ENCODE peak calls at places on chromosomes 3 and 15, in six cellular contexts. J is hepatocyte, O is heart right ventricle, R is pancreas, N is aorta, U is right cardiac atrium. D is an unnamed sample. For H3K4me1, the result is how much of the 10 kb centered on the place peaks cover.

GRCh38 chr3:166829896-166830295 is 550.2 kb downstream of the ZBBX start:
- DNase-seq in R (no peak), N (no peak), O (no peak), U (no peak), J (peak), D (no peak)

GRCh38 chr3:116413319-116413718 is 32.0 kb downstream of the LSAMP start:
- DNase-seq in J (no peak), N (no peak), R (no peak), U (no peak), O (no peak), D (no peak)

GRCh38 chr15:66865622-66866611 is 163.9 kb downstream of the SMAD6 start:
- DNase-seq in N (peak), R (no peak), O (no peak), J (no peak), U (no peak), D (no peak)

GRCh38 chr3:189664311-189664710 is 33.1 kb downstream of the TP63 start:
- DNase-seq in O (no peak), R (no peak), J (peak), U (peak), N (no peak), D (no peak)

GRCh38 chr15:40275954-40276353 is 6.9 kb downstream of the ANKRD63 start:
- DNase-seq in N (no peak), J (no peak), U (peak), R (no peak), O (no peak), D (no peak)

GRCh38 chr3:127612966-127613365 is 14.8 kb downstream of the MCM2 start:
- DNase-seq in N (no peak), O (no peak), R (no peak), J (no peak), U (no peak), D (no peak)

GRCh38 chr3:194503101-194503531 is 16.3 kb upstream of the ATP13A3 start:
- DNase-seq in R (no peak), U (no peak), J (no peak), O (no peak), N (no peak), D (no peak)

GRCh38 chr3:21781371-21781770 is 30.4 kb upstream of the ZNF385D start:
- DNase-seq in N (no peak), O (no peak), J (no peak), R (no peak), U (no peak), D (no peak)

GRCh38 chr3:4398120-4398740 is 68.8 kb downstream of the SUMF1 start:
- DNase-seq in U (no peak), N (no peak), R (no peak), J (no peak), O (no peak), D (no peak)

GRCh38 chr3:58540176-58540863 is 3.3 kb upstream of the ACOX2 start:
- DNase-seq in J (no peak), R (no peak), U (no peak), N (no peak), O (no peak), D (no peak)

GRCh38 chr3:110738531-110738930 is 333.1 kb upstream of the NECTIN3 start:
- DNase-seq in N (no peak), J (no peak), O (no peak), R (no peak), U (no peak), D (no peak)

GRCh38 chr3:190737451-190737850 is 125.0 kb downstream of the GMNC start:
- DNase-seq in R (no peak), N (no peak), J (no peak), U (no peak), O (no peak), D (no peak)

GRCh38 chr3:195256639-195257453 is 14.1 kb downstream of the XXYLT1 start:
- DNase-seq in N (no peak), R (no peak), U (peak), J (no peak), O (no peak), D (peak)

GRCh38 chr3:162292409-162292808 is 795.8 kb downstream of the OTOL1 start:
- DNase-seq in N (no peak), U (no peak), J (no peak), R (no peak), O (no peak), D (no peak)

GRCh38 chr3:156674911-156675743 is 737 bp downstream of the TIPARP start:
- DNase-seq in O (peak), N (peak), J (peak), R (peak), U (peak), D (peak)

GRCh38 chr3:38601971-38602550 is 47.4 kb downstream of the SCN5A start:
- DNase-seq in J (no peak), U (no peak), R (no peak), O (no peak), N (no peak), D (peak)

GRCh38 chr15:94670436-94671034 is 439.2 kb downstream of the MCTP2 start:
- DNase-seq in J (peak), U (no peak), O (no peak), N (no peak), R (no peak), D (no peak)

GRCh38 chr3:178352300-178353021 is 183.8 kb upstream of the KCNMB2 start:
- DNase-seq in O (no peak), N (no peak), R (no peak), U (no peak), J (peak), D (no peak)

GRCh38 chr3:16838561-16838960 is 46.2 kb upstream of the PLCL2 start:
- DNase-seq in J (no peak), R (no peak), O (peak), N (no peak), U (peak), D (no peak)

GRCh38 chr15:101250931-101251829 is 668 bp downstream of the CHSY1 start:
- DNase-seq in N (no peak), R (peak), U (peak), O (peak), J (peak), D (peak)

GRCh38 chr3:138600341-138600740 is 6.3 kb upstream of the CEP70 start:
- DNase-seq in J (no peak), U (no peak), R (no peak), N (peak), O (no peak), D (no peak)

GRCh38 chr3:161273589-161274218 is 52.6 kb downstream of the NMD3 start:
- DNase-seq in N (no peak), J (peak), R (no peak), U (no peak), O (no peak), D (no peak)

DNA sequence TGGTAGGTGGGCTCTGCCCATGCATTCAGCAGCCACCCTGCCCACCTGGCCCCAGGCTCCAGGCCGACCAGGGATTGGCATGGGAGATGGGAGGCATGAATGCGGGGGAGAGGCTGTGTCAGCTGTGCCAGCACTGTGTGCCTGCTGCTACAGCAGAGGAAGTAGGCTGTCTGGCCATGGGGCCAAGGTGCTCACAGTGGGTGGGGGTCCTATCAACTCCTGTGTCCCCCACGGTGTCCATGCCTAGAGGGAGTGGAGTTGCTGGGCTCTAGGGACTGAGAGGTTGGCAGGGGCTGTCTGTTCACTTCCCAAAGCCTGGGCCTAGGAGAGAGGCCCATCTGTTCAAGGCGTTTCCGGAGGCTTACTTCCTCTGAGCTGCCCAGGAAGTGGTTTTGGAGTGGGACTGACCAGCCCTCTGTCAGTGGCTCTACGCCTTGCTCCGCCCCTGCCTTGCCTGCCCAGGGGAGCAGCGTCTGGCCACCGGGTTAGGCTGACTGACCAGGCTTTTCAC is 5.8 kb downstream of the PRKCD start:
- DNase-seq in U (peak), J (no peak), N (peak), O (peak), R (no peak), D (peak)
- H3K4me1 ChIP-seq in U (under half), J (under half), N (under half), O (under half), R (under half), D (under half)

GRCh38 chr3:74824366-74824765 is 209.9 kb upstream of the CNTN3 start:
- DNase-seq in J (peak), O (no peak), U (no peak), N (no peak), R (no peak), D (no peak)
- H3K27ac ChIP-seq in J (peak), O (no peak), U (no peak), N (no peak), R (peak), D (no peak)

GRCh38 chr3:30689202-30689641 is 82.8 kb downstream of the TGFBR2 start:
- DNase-seq in R (no peak), U (peak), O (peak), J (peak), N (peak), D (no peak)

GRCh38 chr3:30686176-30686575 is 79.8 kb downstream of the TGFBR2 start:
- DNase-seq in J (no peak), R (no peak), U (no peak), N (no peak), O (no peak), D (no peak)

GRCh38 chr3:30686799-30687198 is 80.4 kb downstream of the TGFBR2 start:
- DNase-seq in N (no peak), R (no peak), O (no peak), U (no peak), J (no peak), D (no peak)

GRCh38 chr3:30688776-30689175 is 82.4 kb downstream of the TGFBR2 start:
- DNase-seq in O (no peak), J (no peak), R (no peak), N (no peak), U (no peak), D (no peak)

GRCh38 chr3:30687930-30688570 is 81.6 kb downstream of the TGFBR2 start:
- DNase-seq in O (no peak), N (no peak), R (no peak), J (no peak), U (no peak), D (no peak)
- H3K4me1 ChIP-seq in O (half or more), N (under half), R (under half), J (under half), U (under half), D (under half)

DNA sequence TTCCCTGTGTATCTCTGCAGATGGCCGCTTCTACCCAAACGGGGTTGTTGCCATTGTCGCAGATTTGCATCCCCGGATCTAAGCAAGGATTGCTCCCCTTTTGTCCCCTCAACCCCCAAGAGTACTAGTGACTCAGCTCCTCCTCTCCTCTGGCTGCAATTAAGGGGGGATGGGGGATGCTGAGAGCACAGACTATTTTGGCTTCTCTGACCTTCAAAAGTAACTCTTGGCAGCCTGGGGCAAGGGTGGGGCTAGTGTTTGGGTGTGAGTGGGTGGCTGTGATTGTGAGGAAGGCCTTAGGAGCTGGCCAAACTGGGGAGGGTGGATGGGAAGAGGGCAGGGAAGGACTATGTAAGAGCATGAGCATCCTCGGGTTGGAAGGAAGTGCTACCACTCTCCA is 1.2 kb upstream of the MAP1A start:
- DNase-seq in N (peak), U (peak), J (no peak), R (no peak), O (peak), D (peak)
- H3K27ac ChIP-seq in N (no peak), U (peak), J (peak), R (no peak), O (peak), D (no peak)

GRCh38 chr15:74132681-74133070 is 2.3 kb downstream of the ISLR2 start:
- DNase-seq in O (peak), J (no peak), U (peak), R (no peak), N (no peak), D (no peak)
- H3K4me1 ChIP-seq in O (half or more), J (under half), U (under half), R (under half), N (under half), D (under half)

DNA sequence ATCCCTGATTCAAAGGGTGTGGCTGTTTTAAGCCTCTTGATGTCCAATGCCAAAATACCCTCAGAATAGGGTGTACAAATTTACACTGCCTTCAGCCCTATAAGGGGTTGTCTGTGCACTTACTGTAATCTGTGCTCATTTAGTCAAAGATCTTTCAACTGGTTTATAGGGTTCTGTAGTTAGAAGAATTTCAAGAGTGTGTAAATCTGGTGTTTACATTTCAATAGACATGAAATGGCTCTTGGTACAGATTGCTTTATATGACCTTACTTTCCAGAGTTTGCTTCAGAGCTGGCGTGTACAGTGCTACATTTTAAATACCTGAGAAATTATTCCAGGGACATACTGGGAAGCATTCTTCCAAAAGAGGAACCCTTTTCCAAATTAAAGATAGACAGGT is 399.3 kb downstream of the FOXP1 start:
- DNase-seq in O (no peak), U (no peak), N (no peak), R (no peak), J (no peak), D (no peak)
- H3K27ac ChIP-seq in O (no peak), U (no peak), N (no peak), R (no peak), J (peak), D (no peak)

DNA sequence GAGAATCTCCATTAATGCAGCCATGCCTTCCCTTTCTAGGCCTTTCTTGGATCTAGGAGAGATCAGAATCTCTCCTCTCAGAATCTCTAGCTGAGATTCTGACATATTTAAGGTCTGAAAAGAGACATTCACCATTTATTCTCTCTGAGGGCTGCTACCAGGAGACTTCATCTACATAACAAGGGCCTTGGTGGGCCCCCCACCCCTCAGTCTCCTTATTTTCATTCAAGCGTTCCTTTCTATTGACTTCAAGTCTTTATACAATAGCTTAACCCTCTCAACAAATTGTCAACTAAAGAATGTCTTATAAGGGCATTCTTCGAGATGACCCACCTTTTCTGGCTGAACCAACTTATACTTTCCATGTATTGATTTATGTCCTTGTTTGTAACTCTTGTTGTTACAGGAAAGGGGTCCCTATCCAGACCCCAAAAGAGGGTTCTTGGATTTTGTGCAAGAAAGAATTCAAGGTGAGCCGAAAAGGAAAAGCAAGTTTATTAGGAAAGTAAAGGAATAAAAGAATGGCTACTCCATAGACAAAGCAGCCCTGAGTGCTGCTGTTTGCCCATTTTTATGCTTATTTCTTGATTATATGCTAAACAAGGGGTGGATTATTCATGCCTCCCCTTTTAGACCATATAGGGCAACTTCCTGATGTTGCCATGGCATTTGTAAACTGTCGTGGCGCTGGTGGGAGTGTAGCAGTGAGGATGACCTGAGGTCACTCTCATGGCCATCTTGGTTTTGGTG is 209.5 kb upstream of the ALCAM start:
- DNase-seq in R (no peak), N (no peak), J (no peak), O (no peak), U (no peak), D (no peak)
- H3K4me1 ChIP-seq in R (under half), N (under half), J (under half), O (under half), U (under half), D (under half)

GRCh38 chr3:136021798-136022197 is 56.3 kb downstream of the PPP2R3A start:
- DNase-seq in J (no peak), N (no peak), R (no peak), U (no peak), O (no peak), D (no peak)
- H3K27ac ChIP-seq in J (no peak), N (no peak), R (no peak), U (no peak), O (peak), D (no peak)

GRCh38 chr3:46974421-46975227 is 1.9 kb downstream of the CCDC12 start:
- DNase-seq in O (no peak), J (no peak), N (no peak), U (no peak), R (no peak), D (no peak)

GRCh38 chr3:46978985-46979944 is at the start of gene NBEAL2:
- DNase-seq in N (peak), U (peak), O (peak), J (peak), R (peak), D (peak)

GRCh38 chr3:46978381-46978780 is 1.1 kb upstream of the NBEAL2 start:
- DNase-seq in J (no peak), N (no peak), U (peak), R (peak), O (no peak), D (no peak)

GRCh38 chr3:46977811-46978195 is 1.3 kb upstream of the CCDC12 start:
- DNase-seq in N (no peak), O (no peak), R (no peak), U (peak), J (no peak), D (no peak)

DNA sequence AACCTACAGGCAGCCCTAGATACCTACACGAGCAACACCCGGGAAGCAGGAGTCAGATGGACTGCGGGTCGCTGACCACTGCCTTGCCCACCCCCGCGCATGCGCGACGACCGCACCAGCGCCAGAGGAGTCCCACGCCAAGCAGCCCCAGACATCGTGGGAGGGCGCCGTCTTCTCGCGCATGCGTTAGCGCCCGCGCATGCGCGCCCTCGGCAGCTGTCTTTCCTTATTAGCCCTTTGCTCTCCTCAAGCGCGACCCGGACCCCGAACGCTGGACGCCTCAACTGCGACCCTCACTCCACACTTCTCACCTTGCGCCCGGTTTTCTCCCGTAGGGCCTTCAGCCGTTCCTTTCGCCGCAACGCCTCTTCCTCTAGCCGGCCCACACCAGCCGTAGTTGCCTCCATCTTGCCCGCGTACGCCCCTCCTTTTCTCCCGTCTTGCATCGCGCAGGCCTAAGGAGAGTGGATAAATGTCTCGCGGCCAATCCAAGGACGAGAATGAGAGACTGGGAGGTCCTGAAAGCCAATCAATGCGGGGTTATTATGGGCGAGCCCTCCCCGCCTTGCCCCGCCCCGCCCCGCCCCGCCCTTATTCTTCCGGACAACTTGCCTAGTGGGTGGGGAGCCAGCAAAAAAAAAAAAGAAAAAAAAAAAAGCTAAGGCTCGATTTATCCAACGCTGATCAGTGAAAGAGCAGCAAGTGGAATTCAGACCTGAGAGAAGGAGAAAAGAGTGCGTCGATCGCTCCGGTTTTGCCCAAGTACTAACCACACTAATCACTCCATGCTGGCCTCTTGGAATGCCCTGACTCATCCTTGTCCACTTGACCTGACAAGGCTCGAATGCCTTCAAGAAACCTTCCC is at the start of gene CCDC12:
- DNase-seq in N (peak), R (peak), O (peak), U (peak), J (peak), D (peak)
- H3K4me1 ChIP-seq in N (under half), R (under half), O (half or more), U (under half), J (under half), D (under half)